ENCODE peak calls at places on chromosomes 6 and 20, in eight cellular contexts. F is WTC11; L is T-helper 2 cell; N is endothelial cell; D is thyroid gland; Y is GM23338; M is stimulated activated CD4-positive, alpha-beta T cell treated with anti-CD3 and anti-CD28 coated beads, Interleukin-15, amount 100 ng/mL, for 24 hours; R is MCF 10A. H is an unnamed sample.

GRCh38 chr6:4253604-4254211 is 118.3 kb upstream of the ECI2 start:
- DNase-seq in M (no peak), Y (no peak), N (no peak), L (no peak), R (peak), D (peak), F (no peak), H (no peak)

GRCh38 chr6:170156448-170157375 is 134.2 kb downstream of the DLL1 start:
- DNase-seq in D (no peak), R (no peak), N (no peak), L (no peak), M (no peak), F (no peak), Y (no peak), H (no peak)

GRCh38 chr6:2725999-2726567 is 24.6 kb downstream of the MYLK4 start:
- DNase-seq in N (no peak), L (no peak), R (no peak), M (no peak), F (no peak), D (no peak), Y (no peak), H (no peak)

GRCh38 chr20:37407117-37407566 is 61.2 kb downstream of the SRC start:
- DNase-seq in Y (no peak), M (no peak), F (no peak), D (no peak), R (peak), N (no peak), L (no peak), H (no peak)

GRCh38 chr6:112443666-112444065 is 96.5 kb downstream of the RFPL4B start:
- DNase-seq in N (no peak), D (peak), L (no peak), F (no peak), M (no peak), Y (no peak), R (peak), H (no peak)

GRCh38 chr20:43786885-43787284 is 60.1 kb upstream of the GTSF1L start:
- DNase-seq in F (no peak), D (no peak), M (no peak), L (no peak), N (no peak), Y (no peak), R (no peak), H (no peak)

GRCh38 chr6:170248861-170249600 is 41.8 kb downstream of the DLL1 start:
- DNase-seq in Y (no peak), N (no peak), M (no peak), L (no peak), D (no peak), F (no peak), R (no peak), H (no peak)

GRCh38 chr6:86153529-86153928 is 510.8 kb upstream of the SYNCRIP start:
- DNase-seq in L (no peak), Y (no peak), M (no peak), F (no peak), N (no peak), D (no peak), R (no peak), H (no peak)

GRCh38 chr6:167495506-167496391 is 170.9 kb downstream of the TTLL2 start:
- DNase-seq in M (no peak), Y (no peak), N (no peak), L (no peak), D (no peak), R (no peak), F (no peak), H (no peak)

GRCh38 chr6:64680446-64680845 is 1026.6 kb downstream of the EYS start:
- DNase-seq in N (no peak), M (no peak), Y (no peak), L (no peak), F (no peak), D (no peak), R (peak), H (no peak)

GRCh38 chr6:53216301-53216700 is 67.7 kb upstream of the GCM1 start:
- DNase-seq in F (no peak), M (no peak), Y (no peak), D (no peak), R (no peak), N (no peak), L (peak), H (no peak)

GRCh38 chr6:110158479-110158878 is 21.0 kb downstream of the WASF1 start:
- DNase-seq in D (no peak), Y (no peak), M (no peak), F (no peak), L (no peak), N (no peak), R (no peak), H (no peak)

GRCh38 chr20:17565164-17565845 is 4.6 kb upstream of the DSTN start:
- DNase-seq in R (peak), M (no peak), Y (no peak), F (no peak), L (no peak), D (no peak), N (no peak), H (no peak)

GRCh38 chr20:37361336-37361735 is 15.4 kb downstream of the SRC start:
- DNase-seq in F (no peak), R (no peak), L (no peak), N (no peak), Y (no peak), M (no peak), D (no peak), H (no peak)

GRCh38 chr20:22700387-22700786 is 116.0 kb upstream of the FOXA2 start:
- DNase-seq in F (no peak), R (peak), D (peak), Y (no peak), M (no peak), L (no peak), N (no peak), H (no peak)

GRCh38 chr6:108609276-108609769 is 48.6 kb downstream of the FOXO3 start:
- DNase-seq in Y (peak), R (peak), F (no peak), N (no peak), D (no peak), L (no peak), M (no peak), H (no peak)

GRCh38 chr20:57076951-57077350 is 189.5 kb downstream of the BMP7 start:
- DNase-seq in L (no peak), M (no peak), D (no peak), R (no peak), F (no peak), N (no peak), Y (no peak), H (no peak)

GRCh38 chr6:166176106-166176505 is 8.5 kb upstream of the TBXT start:
- DNase-seq in F (no peak), R (no peak), L (no peak), M (no peak), Y (no peak), D (no peak), N (no peak), H (no peak)

GRCh38 chr6:113598786-113599185 is 258.4 kb upstream of the MARCKS start:
- DNase-seq in L (no peak), F (no peak), D (no peak), M (no peak), R (no peak), N (no peak), Y (no peak), H (no peak)

GRCh38 chr6:20669571-20670314 is 135.5 kb downstream of the CDKAL1 start:
- DNase-seq in F (no peak), M (no peak), Y (no peak), R (no peak), N (no peak), L (peak), D (no peak), H (no peak)

GRCh38 chr6:10434235-10434634 is 19.4 kb upstream of the TFAP2A start:
- DNase-seq in Y (no peak), L (no peak), R (peak), N (no peak), D (no peak), F (no peak), M (no peak), H (no peak)

GRCh38 chr6:112086744-112087135 is 542 bp downstream of the TUBE1 start:
- DNase-seq in R (peak), N (no peak), Y (peak), F (no peak), D (no peak), M (no peak), L (no peak), H (no peak)

GRCh38 chr20:18567739-18568091 is 483 bp downstream of the SMIM26 start:
- DNase-seq in L (no peak), D (no peak), M (no peak), R (no peak), F (no peak), N (no peak), Y (no peak), H (no peak)

GRCh38 chr20:61515922-61516321 is 263.9 kb downstream of the CDH4 start:
- DNase-seq in R (no peak), D (no peak), M (no peak), N (no peak), F (no peak), Y (no peak), L (no peak), H (no peak)

GRCh38 chr20:48886189-48886588 is 35.3 kb upstream of the ARFGEF2 start:
- DNase-seq in F (no peak), M (no peak), Y (no peak), L (no peak), N (no peak), D (peak), R (no peak), H (no peak)

GRCh38 chr6:70108230-70108629 is 194.7 kb downstream of the COL9A1 start:
- DNase-seq in D (no peak), R (peak), N (peak), L (peak), M (no peak), Y (peak), F (no peak), H (no peak)

GRCh38 chr20:47502271-47502730 is 614 bp downstream of the NCOA3 start:
- DNase-seq in R (peak), D (peak), M (peak), L (no peak), Y (peak), F (peak), N (no peak), H (no peak)

GRCh38 chr6:69349776-69350175 is 447.0 kb downstream of the LMBRD1 start:
- DNase-seq in L (no peak), R (no peak), D (no peak), F (no peak), Y (no peak), N (no peak), M (no peak), H (no peak)